ENCODE peak calls at places on chromosomes 6 and 20, in nine cellular contexts. W, V, S, T, R, P, U, I and A are unnamed samples.

GRCh38 chr6:152368761-152369624 is 268.2 kb downstream of the SYNE1 start:
- DNase-seq in W (no peak), V (peak; percentile 33), S (peak; percentile 59), T (no peak), R (peak; percentile 59), P (peak; percentile 56), U (no peak), I (peak; percentile 80), A (no peak)

GRCh38 chr6:43861212-43861918 is 91.4 kb downstream of the VEGFA start:
- DNase-seq in W (no peak), V (no peak), S (no peak), T (no peak), R (no peak), P (no peak), U (no peak), I (peak; percentile 15), A (no peak)

GRCh38 chr6:30960907-30961673 is 20.3 kb downstream of the MUCL3 start:
- DNase-seq in W (no peak), V (no peak), S (peak; percentile 26), T (no peak), R (peak; percentile 39), P (peak; percentile 33), U (no peak), I (no peak), A (no peak)

GRCh38 chr6:145315982-145316600 is 419.2 kb downstream of the EPM2A start:
- DNase-seq in W (no peak), V (no peak), S (no peak), T (no peak), R (no peak), P (no peak), U (no peak), I (no peak), A (no peak)

GRCh38 chr6:70086806-70087205 is 216.1 kb downstream of the COL9A1 start:
- DNase-seq in W (no peak), V (no peak), S (no peak), T (no peak), R (no peak), P (no peak), U (no peak), I (no peak), A (no peak)

GRCh38 chr6:168031411-168032382 is 34.2 kb downstream of the KIF25 start:
- DNase-seq in W (no peak), V (no peak), S (peak; percentile 63), T (peak; percentile 18), R (peak; percentile 66), P (peak; percentile 82), U (peak; percentile 46), I (no peak), A (no peak)

GRCh38 chr20:40705413-40705812 is 16.4 kb upstream of the MAFB start:
- DNase-seq in W (no peak), V (no peak), S (no peak), T (no peak), R (no peak), P (no peak), U (no peak), I (no peak), A (no peak)

GRCh38 chr20:58839474-58839874 is 11.2 kb downstream of the GNAS-AS1 start:
- DNase-seq in W (no peak), V (peak; percentile 21), S (peak; percentile 18), T (no peak), R (peak; percentile 39), P (peak; percentile 23), U (peak; percentile 6), I (peak; percentile 68), A (no peak)

GRCh38 chr6:161256390-161256789 is 17.5 kb downstream of the AGPAT4 start:
- DNase-seq in W (no peak), V (no peak), S (no peak), T (no peak), R (no peak), P (no peak), U (no peak), I (no peak), A (no peak)

GRCh38 chr6:15065603-15066002 is 180.3 kb upstream of the JARID2 start:
- DNase-seq in W (no peak), V (no peak), S (peak; percentile 27), T (no peak), R (no peak), P (no peak), U (peak; percentile 47), I (no peak), A (no peak)

GRCh38 chr6:134168580-134169223 is 116.3 kb upstream of the SLC2A12 start:
- DNase-seq in W (no peak), V (no peak), S (peak; percentile 68), T (no peak), R (peak; percentile 56), P (peak; percentile 63), U (no peak), I (no peak), A (no peak)

GRCh38 chr6:147156218-147156617 is 48.0 kb upstream of the STXBP5 start:
- DNase-seq in W (no peak), V (no peak), S (no peak), T (no peak), R (no peak), P (no peak), U (no peak), I (no peak), A (no peak)

GRCh38 chr6:143015300-143015706 is 45.4 kb upstream of the AIG1 start:
- DNase-seq in W (no peak), V (no peak), S (no peak), T (no peak), R (no peak), P (no peak), U (no peak), I (no peak), A (no peak)

GRCh38 chr6:142834853-142835252 is 110.1 kb downstream of the HIVEP2 start:
- DNase-seq in W (no peak), V (no peak), S (no peak), T (no peak), R (no peak), P (no peak), U (no peak), I (no peak), A (no peak)

GRCh38 chr6:15508363-15509330 is 154.2 kb downstream of the DTNBP1 start:
- DNase-seq in W (no peak), V (no peak), S (no peak), T (no peak), R (no peak), P (no peak), U (no peak), I (no peak), A (no peak)

GRCh38 chr20:63976980-63977391 is 2.5 kb downstream of the SAMD10 start:
- DNase-seq in W (no peak), V (no peak), S (no peak), T (peak; percentile 16), R (no peak), P (no peak), U (no peak), I (no peak), A (no peak)

GRCh38 chr20:46994341-46994740 is 99.7 kb downstream of the EYA2 start:
- DNase-seq in W (peak; percentile 63), V (no peak), S (no peak), T (peak; percentile 60), R (no peak), P (no peak), U (no peak), I (no peak), A (no peak)

GRCh38 chr6:85484941-85485340 is 35.1 kb downstream of the NT5E start:
- DNase-seq in W (no peak), V (no peak), S (no peak), T (no peak), R (no peak), P (peak; percentile 18), U (no peak), I (no peak), A (no peak)

GRCh38 chr6:134721095-134721400 is 228.9 kb downstream of the ALDH8A1 start:
- DNase-seq in W (no peak), V (no peak), S (no peak), T (no peak), R (no peak), P (no peak), U (no peak), I (no peak), A (no peak)

DNA sequence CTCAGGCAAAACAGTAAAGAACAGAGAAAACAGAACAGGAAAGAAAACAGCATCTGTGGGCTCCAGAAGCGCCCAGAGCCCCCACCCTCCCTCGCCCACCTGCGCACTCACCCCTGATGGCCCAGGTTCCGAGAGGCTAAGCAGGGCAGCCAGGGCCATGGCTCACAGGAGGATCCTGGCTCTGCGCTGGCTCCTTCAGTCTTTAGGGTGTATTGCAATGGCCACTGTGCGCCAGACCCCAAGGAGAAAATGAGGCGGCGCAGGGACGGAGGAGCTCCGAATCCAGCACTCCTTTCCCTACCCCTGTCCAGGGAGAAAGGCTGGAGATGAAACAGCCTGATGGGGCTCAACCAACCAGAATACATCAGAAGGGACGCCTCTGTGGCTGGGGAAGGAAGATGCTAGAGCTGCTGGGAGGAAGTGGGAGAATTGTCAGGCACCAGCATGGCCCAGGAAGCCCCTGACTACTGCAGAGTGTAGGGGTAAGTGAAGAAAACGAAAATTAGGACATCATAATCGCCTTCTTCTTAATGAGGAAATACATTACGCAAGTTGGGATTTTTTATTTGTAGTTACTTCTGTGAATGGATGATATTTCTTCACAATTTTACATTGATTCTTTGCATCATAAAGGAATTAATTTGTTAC is 49.0 kb downstream of the COL11A2 start:
- DNase-seq in W (no peak), V (no peak), S (no peak), T (no peak), R (no peak), P (no peak), U (no peak), I (no peak), A (no peak)
- TF ChIP-seq CTCF in W (no peak), V (no peak), S (peak; percentile 11), T (no peak), R (no peak), P (no peak), U (no peak), I (no peak), A (peak; percentile 28)

GRCh38 chr6:82712826-82713225 is 349.2 kb downstream of the TPBG start:
- DNase-seq in W (peak; percentile 24), V (no peak), S (peak; percentile 2), T (no peak), R (peak; percentile 2), P (peak; percentile 8), U (no peak), I (no peak), A (no peak)
- TF ChIP-seq CTCF in W (peak; percentile 25), V (peak; percentile 20), S (peak; percentile 32), T (peak; percentile 9), R (peak; percentile 31), P (peak; percentile 25), U (peak; percentile 75), I (peak; percentile 21), A (peak; percentile 60)

GRCh38 chr20:51801220-51801991 is 915 bp downstream of the SALL4 start:
- DNase-seq in W (no peak), V (no peak), S (no peak), T (no peak), R (peak; percentile 35), P (no peak), U (no peak), I (no peak), A (peak; percentile 28)
- TF ChIP-seq CTCF in W (no peak), V (peak; percentile 15), S (peak; percentile 2), T (no peak), R (peak; percentile 29), P (no peak), U (peak; percentile 30), I (no peak), A (peak; percentile 31)

DNA sequence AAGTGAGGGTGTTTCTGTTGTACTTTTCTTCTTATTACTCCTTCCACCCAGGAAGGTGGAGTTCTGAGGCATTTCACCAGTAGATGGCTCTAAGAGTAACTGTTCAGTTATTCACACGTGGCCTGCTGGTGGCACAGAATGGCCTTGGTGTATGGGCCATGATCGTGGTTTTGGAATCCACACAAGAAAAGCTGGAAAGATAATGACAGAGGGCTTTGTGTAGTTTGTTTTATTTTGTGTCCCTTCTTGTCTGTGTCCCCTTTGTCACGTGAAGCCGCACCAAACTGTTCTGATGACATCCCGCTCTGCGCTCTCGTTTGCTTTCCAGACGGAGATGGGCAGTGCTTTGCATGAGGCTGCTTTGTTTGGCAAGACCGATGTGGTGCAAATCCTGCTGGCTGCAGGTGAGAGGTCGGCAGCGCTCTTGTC is 93.4 kb downstream of the ANKS1A start:
- DNase-seq in W (peak; percentile 26), V (peak; percentile 22), S (peak; percentile 43), T (no peak), R (peak; percentile 48), P (peak; percentile 39), U (peak; percentile 50), I (no peak), A (no peak)
- TF ChIP-seq CTCF in W (no peak), V (peak; percentile 33), S (peak; percentile 50), T (no peak), R (peak; percentile 48), P (peak; percentile 48), U (peak; percentile 71), I (peak; percentile 22), A (no peak)